ENCODE peak calls at places on chromosomes 3 and 15, in six cellular contexts. V is H1, S is lower lobe of right lung, F is stomach, M is body of pancreas, D is tibial artery. H is an unnamed sample. For H3K36me3 and H3K4me1, the result is how much of the 10 kb centered on the place peaks cover.

GRCh38 chr3:123652346-123652984 is 67.6 kb upstream of the HACD2 start:
- DNase-seq in F (peak), M (peak), V (peak), D (peak), S (peak), H (peak)

GRCh38 chr3:112351036-112351435 is 18.1 kb downstream of the CD200 start:
- DNase-seq in F (no peak), S (no peak), D (no peak), M (no peak), V (no peak), H (no peak)

GRCh38 chr3:128483657-128484403 is 9.2 kb downstream of the GATA2 start:
- DNase-seq in V (no peak), D (no peak), M (no peak), F (no peak), S (peak), H (no peak)

GRCh38 chr15:66505430-66505811 is 295 bp downstream of the ZWILCH start:
- DNase-seq in M (no peak), V (no peak), F (no peak), D (no peak), S (no peak), H (no peak)

GRCh38 chr3:186790261-186790981 is 7.0 kb downstream of the EIF4A2 start:
- DNase-seq in M (no peak), F (no peak), S (no peak), D (no peak), V (no peak), H (no peak)

GRCh38 chr15:66751579-66751978 is 49.5 kb downstream of the SMAD6 start:
- DNase-seq in V (no peak), F (peak), S (no peak), M (peak), D (no peak), H (no peak)

GRCh38 chr15:55094152-55094551 is 102.6 kb downstream of the RSL24D1 start:
- DNase-seq in V (no peak), F (no peak), S (no peak), D (no peak), M (no peak), H (no peak)

GRCh38 chr15:75455982-75456531 is 4.6 kb upstream of the SIN3A start:
- DNase-seq in V (no peak), S (peak), M (no peak), D (peak), F (peak), H (peak)

GRCh38 chr3:168267179-168267578 is 171.5 kb upstream of the GOLIM4 start:
- DNase-seq in F (no peak), S (no peak), D (no peak), M (no peak), V (no peak), H (no peak)

GRCh38 chr3:15164356-15164755 is 41.7 kb upstream of the CAPN7 start:
- DNase-seq in M (no peak), V (no peak), S (no peak), D (no peak), F (no peak), H (no peak)

GRCh38 chr3:71616571-71617021 is 33.1 kb upstream of the FOXP1 start:
- DNase-seq in F (no peak), M (no peak), V (no peak), D (no peak), S (no peak), H (no peak)

GRCh38 chr3:127859706-127860105 is 37.4 kb upstream of the MGLL start:
- DNase-seq in S (no peak), V (no peak), M (no peak), D (no peak), F (no peak), H (no peak)

GRCh38 chr15:75662823-75663519 is 15.3 kb downstream of the SNX33 start:
- DNase-seq in M (no peak), D (no peak), V (no peak), S (no peak), F (no peak), H (no peak)

GRCh38 chr3:157280786-157281185 is 120.8 kb upstream of the CCNL1 start:
- DNase-seq in M (no peak), S (no peak), F (no peak), V (no peak), D (no peak), H (no peak)

GRCh38 chr3:36959821-36960220 is 15.0 kb upstream of the TRANK1 start:
- DNase-seq in V (no peak), F (no peak), D (no peak), S (no peak), M (no peak), H (no peak)

GRCh38 chr15:97072560-97072959 is 742.1 kb downstream of the NR2F2 start:
- DNase-seq in S (no peak), D (no peak), V (no peak), M (no peak), F (no peak), H (no peak)

GRCh38 chr3:154758109-154758868 is 321.8 kb upstream of the MME start:
- DNase-seq in D (no peak), F (no peak), M (no peak), S (no peak), V (no peak), H (no peak)

GRCh38 chr3:55167586-55168317 is 239.9 kb upstream of the LRTM1 start:
- DNase-seq in S (no peak), F (no peak), V (no peak), M (no peak), D (no peak), H (no peak)

GRCh38 chr15:34850121-34850520 is 54.8 kb upstream of the ACTC1 start:
- DNase-seq in M (no peak), S (no peak), F (no peak), D (no peak), V (no peak), H (no peak)

GRCh38 chr3:46113608-46114007 is 86.3 kb upstream of the XCR1 start:
- DNase-seq in M (no peak), F (no peak), V (no peak), S (no peak), D (no peak), H (no peak)

GRCh38 chr3:79872483-79872882 is 104.7 kb upstream of the ROBO1 start:
- DNase-seq in V (no peak), S (no peak), F (no peak), D (no peak), M (no peak), H (no peak)

GRCh38 chr3:101665357-101665756 is 11.6 kb downstream of the ZBTB11 start:
- DNase-seq in S (no peak), D (no peak), V (no peak), M (no peak), F (no peak), H (no peak)
- H3K36me3 ChIP-seq in S (half or more), D (half or more), V (under half), M (under half), F (under half), H (under half)

GRCh38 chr3:185353823-185354614 is 8.9 kb upstream of the MAP3K13 start:
- DNase-seq in M (peak), V (peak), S (peak), D (peak), F (peak), H (no peak)
- H3K4me1 ChIP-seq in M (under half), V (under half), S (under half), D (under half), F (under half), H (under half)

DNA sequence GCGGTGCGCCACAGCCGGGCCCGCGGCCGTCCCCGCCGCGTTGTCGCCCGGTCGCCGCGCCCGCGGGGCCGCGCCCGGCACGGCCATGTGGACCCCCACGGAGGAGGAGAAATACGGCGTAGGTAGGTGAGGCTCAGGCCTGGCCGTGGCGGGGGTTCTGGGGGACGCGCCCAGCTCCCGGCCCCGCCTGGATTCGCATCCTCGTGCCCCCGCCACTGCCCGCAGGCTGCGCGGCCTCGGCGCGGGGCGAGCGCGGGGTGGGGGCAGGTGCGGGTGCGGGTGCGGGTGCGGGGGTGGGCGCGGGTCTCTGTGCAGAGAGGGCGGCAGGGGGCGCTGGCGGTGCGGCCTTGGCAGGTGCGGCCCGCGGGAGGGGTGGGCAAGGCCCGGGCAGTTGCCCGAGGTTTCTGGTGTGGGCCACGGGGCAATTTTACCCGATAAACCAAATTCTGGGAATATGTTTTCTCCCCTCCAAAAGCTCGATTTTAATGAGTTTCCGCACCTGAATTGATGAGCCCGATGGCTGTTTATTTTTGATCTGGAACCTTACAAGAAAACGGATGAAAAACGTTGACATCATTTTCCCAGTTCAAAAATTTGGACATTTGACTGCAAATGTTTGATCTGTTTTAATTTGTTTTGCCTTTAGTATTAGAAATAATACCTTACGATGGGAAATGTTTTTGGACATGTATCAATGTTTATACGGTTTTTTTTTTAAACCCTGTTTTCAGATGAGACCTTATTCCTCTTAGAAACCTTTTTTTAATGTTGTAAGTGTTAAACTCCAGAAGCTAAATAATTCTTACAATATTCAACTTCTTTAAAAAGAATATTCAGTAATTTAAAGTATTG is 678 bp downstream of the DOCK3 start:
- DNase-seq in S (peak), D (no peak), M (peak), V (no peak), F (no peak), H (peak)
- H3K4me3 ChIP-seq in S (peak), D (peak), M (no peak), V (peak), F (peak), H (no peak)

GRCh38 chr15:25374143-25374542 is 64.7 kb downstream of the UBE3A start:
- DNase-seq in F (no peak), S (no peak), D (no peak), M (no peak), V (no peak), H (no peak)

GRCh38 chr15:25372298-25372697 is 66.5 kb downstream of the UBE3A start:
- DNase-seq in M (no peak), V (no peak), D (no peak), F (no peak), S (no peak), H (no peak)

GRCh38 chr15:25378501-25378901 is 60.3 kb downstream of the UBE3A start:
- DNase-seq in D (no peak), M (no peak), S (no peak), V (no peak), F (no peak), H (no peak)

DNA sequence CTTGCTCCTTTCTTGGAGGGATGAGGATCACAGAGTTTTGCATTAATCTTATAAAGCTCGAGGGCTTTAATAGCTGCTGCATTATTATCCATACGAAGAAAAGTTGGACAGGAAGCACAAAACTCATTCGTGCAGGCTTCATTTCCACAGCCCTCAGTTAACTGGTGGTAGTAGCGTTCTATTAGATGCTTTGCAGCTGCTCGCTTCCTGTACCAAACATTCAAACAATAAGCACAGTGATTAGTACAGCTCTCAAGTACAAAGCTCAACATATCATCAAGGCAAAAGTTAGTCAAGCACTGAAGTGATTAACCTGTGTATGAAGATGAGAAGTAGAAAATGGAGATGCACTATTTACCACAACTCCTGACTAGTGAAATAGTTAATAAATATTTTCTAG is 63.3 kb downstream of the UBE3A start:
- DNase-seq in D (no peak), M (no peak), F (no peak), S (no peak), V (no peak), H (no peak)
- H3K36me3 ChIP-seq in D (under half), M (under half), F (under half), S (half or more), V (under half), H (under half)

GRCh38 chr3:115830764-115831395 is 207.6 kb downstream of the GAP43 start:
- DNase-seq in V (no peak), M (no peak), D (no peak), F (no peak), S (no peak), H (no peak)
- H3K4me1 ChIP-seq in V (under half), M (under half), D (under half), F (under half), S (under half), H (under half)

DNA sequence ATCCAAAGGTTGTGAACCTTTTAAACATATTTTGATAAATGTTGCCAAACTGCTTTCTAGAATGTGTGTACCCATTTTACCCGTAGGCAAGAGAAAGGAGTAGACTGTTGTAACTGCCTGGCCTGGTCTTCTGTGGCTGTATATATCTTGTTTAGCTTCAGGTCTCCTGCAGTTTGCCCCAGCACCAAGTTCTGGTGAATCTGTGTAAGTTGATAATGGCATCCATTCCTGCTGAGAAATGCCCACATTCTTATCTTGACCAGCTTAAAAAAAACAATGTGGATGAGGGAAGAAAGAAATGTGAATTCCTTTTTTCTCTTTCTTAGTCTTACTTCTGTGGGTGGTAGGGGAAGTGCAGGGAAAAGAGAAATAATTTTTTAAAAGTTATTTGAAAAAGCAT is 53.3 kb upstream of the TLE3 start:
- DNase-seq in M (no peak), F (no peak), V (no peak), D (no peak), S (no peak), H (no peak)
- H3K4me3 ChIP-seq in M (no peak), F (no peak), V (no peak), D (no peak), S (no peak), H (no peak)

GRCh38 chr3:197835509-197835908 is 44.5 kb downstream of the LRCH3 start:
- DNase-seq in F (no peak), D (no peak), S (no peak), V (no peak), M (no peak), H (no peak)

GRCh38 chr3:197830967-197831313 is 39.9 kb downstream of the LRCH3 start:
- DNase-seq in F (no peak), D (no peak), V (no peak), M (no peak), S (no peak), H (no peak)

GRCh38 chr3:197829397-197830045 is 38.5 kb downstream of the LRCH3 start:
- DNase-seq in V (no peak), D (no peak), S (no peak), F (no peak), M (no peak), H (no peak)

GRCh38 chr3:197833930-197834715 is 43.1 kb downstream of the LRCH3 start:
- DNase-seq in V (no peak), F (no peak), D (no peak), M (no peak), S (no peak), H (no peak)

DNA sequence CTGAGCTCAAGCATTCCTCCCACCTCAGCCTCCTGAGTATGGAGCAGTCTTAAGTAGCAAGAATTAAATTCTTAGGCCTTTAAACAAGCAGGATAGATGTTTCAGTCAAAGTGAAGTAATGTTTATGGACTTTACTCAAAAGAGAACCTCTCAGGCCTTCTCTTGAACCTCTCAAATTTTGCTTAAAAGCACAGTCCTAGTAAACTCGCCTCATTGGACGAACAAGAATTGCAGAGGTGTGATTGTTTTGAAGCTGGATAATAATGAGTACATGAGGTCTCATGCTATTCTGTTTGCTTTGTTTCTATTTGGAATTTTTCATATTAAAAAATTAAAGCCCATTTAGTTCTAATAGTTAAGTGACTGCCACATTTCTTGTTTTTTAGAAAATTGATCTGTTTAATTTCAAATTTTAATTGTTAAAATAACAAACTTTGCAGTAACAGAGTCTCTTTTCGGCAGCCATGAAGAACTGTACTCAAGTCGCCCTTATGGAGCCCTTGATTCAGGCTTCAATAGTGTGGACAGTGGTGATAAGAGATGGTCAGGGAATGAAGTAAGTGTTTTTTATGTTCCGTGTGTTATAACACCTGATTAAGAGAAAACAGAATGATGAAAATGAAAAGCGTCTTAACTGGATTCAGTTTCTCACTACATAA is 39.4 kb downstream of the LRCH3 start:
- DNase-seq in V (no peak), D (no peak), F (no peak), S (no peak), M (no peak), H (no peak)
- H3K36me3 ChIP-seq in V (under half), D (half or more), F (under half), S (half or more), M (under half), H (under half)